ENCODE peak calls at places on chromosome 15, in five cellular contexts. B is transverse colon; Z is fibroblast of lung; Y is CD8-positive, alpha-beta T cell; O is CD8-positive, alpha-beta memory T cell. V is an unnamed sample.

GRCh38 chr15:38531509-38531908 is 33.1 kb downstream of the RASGRP1 start:
- DNase-seq in B (no peak), Z (peak; percentile 78), Y (no peak), O (no peak), V (peak; percentile 39)

GRCh38 chr15:84681822-84682221 is 23.8 kb upstream of the NMB start:
- DNase-seq in B (no peak), Z (peak; percentile 76), Y (no peak), O (no peak), V (peak; percentile 84)

GRCh38 chr15:29090617-29091466 is 178.8 kb downstream of the NSMCE3 start:
- DNase-seq in B (no peak), Z (no peak), Y (peak; percentile 50), O (peak; percentile 28), V (peak; percentile 16)

GRCh38 chr15:77507151-77507847 is 86.6 kb downstream of the HMG20A start:
- DNase-seq in B (peak; percentile 64), Z (peak; percentile 23), Y (no peak), O (no peak), V (no peak)

GRCh38 chr15:100862162-100862561 is 17.5 kb upstream of the ALDH1A3 start:
- DNase-seq in B (no peak), Z (no peak), Y (no peak), O (no peak), V (no peak)

GRCh38 chr15:78051622-78052405 is 25.7 kb downstream of the TBC1D2B start:
- DNase-seq in B (peak; percentile 54), Z (peak; percentile 67), Y (no peak), O (no peak), V (peak; percentile 47)

GRCh38 chr15:72099155-72099554 is 18.8 kb downstream of the MYO9A start:
- DNase-seq in B (no peak), Z (no peak), Y (no peak), O (no peak), V (no peak)

GRCh38 chr15:74683758-74684157 is 12.1 kb downstream of the EDC3 start:
- DNase-seq in B (no peak), Z (no peak), Y (no peak), O (no peak), V (no peak)

GRCh38 chr15:91872356-91873132 is 19.0 kb downstream of the SLCO3A1 start:
- DNase-seq in B (no peak), Z (no peak), Y (no peak), O (no peak), V (no peak)

GRCh38 chr15:75227663-75228280 is 26.1 kb downstream of the C15orf39 start:
- DNase-seq in B (no peak), Z (no peak), Y (no peak), O (no peak), V (no peak)

GRCh38 chr15:39953521-39953920 is 19.6 kb downstream of the EIF2AK4 start:
- DNase-seq in B (no peak), Z (no peak), Y (no peak), O (no peak), V (no peak)

GRCh38 chr15:65248506-65248905 is 37.2 kb upstream of the CILP start:
- DNase-seq in B (no peak), Z (no peak), Y (no peak), O (no peak), V (peak; percentile 22)

GRCh38 chr15:70470556-70471191 is 292.7 kb downstream of the UACA start:
- DNase-seq in B (no peak), Z (no peak), Y (no peak), O (no peak), V (no peak)

GRCh38 chr15:97884513-97885131 is 75.9 kb upstream of the ARRDC4 start:
- DNase-seq in B (no peak), Z (no peak), Y (no peak), O (no peak), V (no peak)

GRCh38 chr15:70857547-70858265 is 3.7 kb upstream of the LARP6 start:
- DNase-seq in B (no peak), Z (peak; percentile 53), Y (no peak), O (no peak), V (no peak)

GRCh38 chr15:35252351-35252865 is 167.3 kb upstream of the NANOGP8 start:
- DNase-seq in B (no peak), Z (no peak), Y (no peak), O (no peak), V (no peak)

GRCh38 chr15:89358755-89359439 is 24.3 kb upstream of the POLG start:
- DNase-seq in B (peak; percentile 79), Z (peak; percentile 54), Y (peak; percentile 79), O (peak; percentile 65), V (peak; percentile 71)

DNA sequence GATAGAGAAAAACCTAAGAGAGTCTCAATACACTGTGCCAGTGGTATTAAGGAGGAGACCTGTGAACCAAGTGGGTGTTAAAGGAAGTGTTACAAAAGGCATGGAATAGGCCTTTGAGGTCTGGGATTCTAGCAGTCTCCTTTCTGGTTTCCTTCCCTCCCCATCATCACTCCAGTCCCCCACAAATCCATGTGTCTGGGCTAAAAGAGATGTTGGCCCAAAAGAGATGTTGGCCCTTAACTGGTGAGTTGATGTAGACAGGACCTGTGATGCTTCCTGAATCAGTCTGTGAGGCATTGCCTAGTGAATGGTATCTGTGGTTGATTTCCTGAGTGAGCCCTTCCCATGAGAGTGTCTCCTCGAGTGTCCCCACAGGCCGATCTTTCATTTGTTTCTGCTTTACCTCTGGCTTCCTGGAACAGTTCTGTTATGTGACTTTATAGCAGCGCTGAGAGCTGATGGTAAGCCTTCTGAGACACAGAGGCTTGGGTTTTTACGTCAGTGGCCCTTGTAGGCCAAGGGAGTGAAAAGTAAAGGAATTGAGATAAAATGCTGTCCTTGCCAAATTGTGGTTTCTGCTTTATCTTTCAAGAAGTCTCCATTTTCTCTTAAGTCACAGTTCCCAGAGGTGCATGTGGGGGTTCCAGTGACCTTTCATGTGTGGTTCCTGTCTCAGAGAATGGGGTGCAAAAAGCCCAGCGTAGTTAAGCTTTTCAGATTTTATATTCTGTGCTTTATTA is 87.8 kb downstream of the KLHL25 start:
- DNase-seq in B (peak; percentile 23), Z (peak; percentile 85), Y (peak; percentile 47), O (no peak), V (peak; percentile 99)
- H3K4me3 ChIP-seq in B (peak overlapping the region; percentile 21), Z (peak overlapping the region; percentile 43), Y (peak overlapping the region; percentile 32), O (peak overlapping the region; percentile 57), V (peak overlapping the region; percentile 33)

DNA sequence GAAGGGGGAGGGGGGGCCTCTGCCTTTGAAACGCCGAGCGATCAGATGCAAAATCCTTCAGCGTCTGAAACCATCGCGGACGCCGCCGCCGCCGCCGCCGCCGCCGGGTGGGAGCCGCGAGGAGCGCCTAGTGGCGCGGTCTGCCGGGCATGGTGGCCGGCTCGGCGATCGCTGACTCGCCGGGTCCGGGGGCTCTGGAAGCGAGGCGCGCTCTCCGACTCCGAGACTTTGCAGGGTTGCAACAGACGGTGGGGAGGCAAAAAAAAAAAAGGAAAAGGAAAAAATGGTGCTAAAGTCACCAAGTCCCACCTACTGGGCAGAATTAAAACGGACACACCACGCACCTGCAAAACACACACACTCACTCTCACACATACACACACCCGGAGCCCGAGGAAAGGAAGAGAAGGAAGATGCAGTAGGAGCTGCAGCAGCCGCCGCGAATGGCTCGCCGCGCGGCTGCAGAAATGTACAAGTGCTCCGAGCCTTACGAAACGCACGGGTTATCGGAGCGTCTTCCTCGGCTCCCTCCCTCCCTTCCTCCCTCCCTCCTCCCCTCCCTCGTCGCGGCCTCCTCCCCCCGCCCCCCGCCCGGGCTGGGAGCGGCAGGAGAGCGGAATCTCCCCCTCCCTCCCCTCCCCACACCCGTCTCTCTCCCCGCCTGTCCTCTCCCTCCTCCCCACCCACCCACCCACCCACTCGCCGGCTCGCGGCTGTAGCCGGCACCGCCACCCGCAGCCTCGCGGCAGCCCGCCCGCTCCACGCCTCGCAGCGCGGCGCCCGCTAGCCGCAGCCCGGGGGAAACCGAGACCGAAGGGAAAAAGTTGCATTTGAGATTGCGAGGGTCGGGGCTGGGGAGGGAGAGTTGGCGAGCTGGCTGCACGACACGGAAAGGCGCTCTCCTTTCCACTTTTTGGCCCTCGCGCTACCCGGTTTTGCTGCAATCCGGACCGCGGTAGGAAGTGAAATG is at the start of gene NTRK3:
- DNase-seq in B (no peak), Z (peak; percentile 56), Y (no peak), O (no peak), V (peak; percentile 5)
- H3K4me3 ChIP-seq in B (peak within 1 kb of the TSS; percentile 47), Z (peak within 1 kb of the TSS; percentile 37), Y (no peak within 1 kb of the TSS), O (no peak within 1 kb of the TSS), V (peak within 1 kb of the TSS; percentile 12)

DNA sequence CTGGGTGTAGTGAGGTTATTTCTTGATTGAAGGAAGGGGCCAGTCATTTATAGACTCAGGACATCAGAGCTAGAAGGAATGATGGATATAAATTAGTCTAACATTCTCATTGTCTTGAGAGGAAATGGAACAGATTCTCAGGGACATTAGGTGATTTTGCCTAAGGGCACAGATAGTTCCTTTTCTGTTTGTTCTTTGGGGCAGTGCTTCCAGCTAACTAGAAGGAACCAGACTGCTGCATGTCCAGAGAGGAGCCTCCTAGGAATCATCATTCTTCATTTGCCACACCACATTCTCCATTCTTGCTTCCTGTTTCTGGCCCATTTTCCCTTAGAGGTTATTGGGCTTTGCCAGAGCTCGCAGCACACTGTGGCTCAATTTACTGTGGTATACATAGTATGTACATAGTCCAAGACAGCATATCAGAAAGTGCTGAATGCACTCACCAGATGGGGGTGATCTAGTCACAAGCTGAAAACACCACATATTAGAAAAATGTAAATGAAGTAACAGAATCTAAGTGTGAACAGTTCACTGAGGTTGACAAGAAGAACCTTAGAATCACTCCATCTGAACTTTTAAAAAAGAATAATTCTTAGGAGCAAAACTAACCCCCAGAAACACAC is 62.7 kb upstream of the MYZAP start:
- DNase-seq in B (no peak), Z (no peak), Y (no peak), O (no peak), V (no peak)
- H3K4me3 ChIP-seq in B (no peak overlapping the region), Z (no peak overlapping the region), Y (no peak overlapping the region), O (no peak overlapping the region), V (no peak overlapping the region)

GRCh38 chr15:59158701-59159034 is 48.0 kb upstream of the LDHAL6B start:
- DNase-seq in B (no peak), Z (no peak), Y (no peak), O (no peak), V (no peak)
- H3K4me3 ChIP-seq in B (no peak overlapping the region), Z (no peak overlapping the region), Y (no peak overlapping the region), O (no peak overlapping the region), V (no peak overlapping the region)